ENCODE peak calls at places on chromosomes 5 and 9, in nine cellular contexts. W, T, I, L, J, G, N, Q and Y are unnamed samples. For H3K4me1, the result is how much of the 10 kb centered on the place peaks cover.

GRCh38 chr9:72205513-72205912 is 56.3 kb downstream of the GDA start:
- DNase-seq in N (no peak), W (no peak), L (no peak), T (no peak), G (no peak), Q (no peak), J (no peak), I (no peak), Y (no peak)

GRCh38 chr5:19795218-19795617 is 192.8 kb downstream of the CDH18 start:
- DNase-seq in Q (no peak), G (peak), L (no peak), I (no peak), T (peak), J (no peak), N (no peak), W (no peak), Y (peak)

GRCh38 chr9:124852829-124853531 is at the start of gene WDR38:
- DNase-seq in L (peak), J (peak), I (peak), T (peak), G (peak), N (peak), Q (peak), W (peak), Y (peak)

GRCh38 chr5:16726538-16726946 is 109.7 kb upstream of the RETREG1 start:
- DNase-seq in J (no peak), L (no peak), G (no peak), N (no peak), Q (no peak), I (peak), T (peak), W (no peak), Y (peak)

GRCh38 chr9:87694236-87694755 is 31.6 kb upstream of the CTSL start:
- DNase-seq in G (no peak), N (no peak), Q (peak), T (no peak), W (no peak), I (no peak), J (no peak), L (no peak), Y (no peak)

GRCh38 chr9:21968331-21969010 is 25.7 kb downstream of the CDKN2A start:
- DNase-seq in J (no peak), N (no peak), L (no peak), G (peak), T (peak), Q (no peak), I (no peak), W (no peak), Y (no peak)

GRCh38 chr5:176596689-176597416 is 13.1 kb downstream of the GPRIN1 start:
- DNase-seq in I (peak), Q (no peak), G (peak), N (no peak), J (peak), T (peak), W (no peak), L (no peak), Y (no peak)

GRCh38 chr9:108386859-108387384 is 468.9 kb downstream of the ACTL7B start:
- DNase-seq in G (no peak), J (no peak), N (no peak), T (peak), Q (no peak), W (no peak), L (no peak), I (no peak), Y (no peak)

GRCh38 chr5:77486344-77486962 is 5.7 kb downstream of the WDR41 start:
- DNase-seq in I (no peak), N (no peak), G (no peak), W (no peak), L (no peak), T (no peak), Q (no peak), J (no peak), Y (peak)

GRCh38 chr5:88269222-88269771 is 652 bp upstream of the TMEM161B start:
- DNase-seq in I (no peak), Q (no peak), J (no peak), N (no peak), T (peak), W (no peak), G (no peak), L (peak), Y (peak)

GRCh38 chr5:74382864-74383618 is 257.5 kb downstream of the ENC1 start:
- DNase-seq in L (no peak), J (peak), Q (no peak), I (no peak), G (peak), N (no peak), W (peak), T (peak), Y (peak)

GRCh38 chr9:121498150-121498486 is 1.5 kb downstream of the GGTA1 start:
- DNase-seq in L (no peak), I (peak), G (peak), W (no peak), N (no peak), J (peak), Q (no peak), T (peak), Y (peak)

GRCh38 chr9:104881991-104882555 is 45.9 kb downstream of the ABCA1 start:
- DNase-seq in T (no peak), W (no peak), J (no peak), G (no peak), I (no peak), L (no peak), N (no peak), Q (no peak), Y (no peak)

GRCh38 chr5:89498699-89499098 is 615.7 kb upstream of the MEF2C start:
- DNase-seq in N (no peak), J (no peak), L (no peak), I (no peak), T (no peak), Q (no peak), G (no peak), W (no peak), Y (no peak)

GRCh38 chr5:58071566-58071965 is 388.3 kb downstream of the PLK2 start:
- DNase-seq in Q (no peak), L (peak), N (peak), G (peak), I (no peak), J (peak), W (no peak), T (no peak), Y (no peak)

GRCh38 chr9:11269036-11269435 is 656.2 kb upstream of the PTPRD start:
- DNase-seq in J (no peak), N (no peak), W (no peak), I (no peak), T (no peak), L (no peak), G (peak), Q (no peak), Y (peak)

GRCh38 chr5:151696470-151697061 is 9.9 kb upstream of the SPARC start:
- DNase-seq in T (peak), W (peak), J (peak), G (peak), Q (peak), N (peak), L (peak), I (no peak), Y (peak)

GRCh38 chr9:102035929-102036328 is 297.5 kb upstream of the GRIN3A start:
- DNase-seq in T (no peak), N (no peak), J (no peak), W (no peak), G (no peak), L (no peak), Q (no peak), I (no peak), Y (no peak)

GRCh38 chr9:105206821-105207699 is 37.4 kb upstream of the SLC44A1 start:
- DNase-seq in G (no peak), J (no peak), L (no peak), Q (no peak), I (no peak), N (no peak), W (no peak), T (peak), Y (no peak)

GRCh38 chr5:25119654-25120053 is 474.9 kb upstream of the CDH10 start:
- DNase-seq in I (no peak), W (no peak), N (no peak), T (no peak), Q (no peak), G (peak), J (no peak), L (no peak), Y (no peak)

GRCh38 chr5:6518298-6519057 is 69.8 kb downstream of the UBE2QL1 start:
- DNase-seq in N (no peak), T (no peak), I (no peak), Q (no peak), W (no peak), J (no peak), L (no peak), G (no peak), Y (no peak)

GRCh38 chr5:134902071-134902801 is 2.7 kb upstream of the PCBD2 start:
- DNase-seq in Q (no peak), J (no peak), G (no peak), I (no peak), W (no peak), N (no peak), L (no peak), T (no peak), Y (peak)

GRCh38 chr9:80811003-80811402 is 878.3 kb downstream of the TLE1 start:
- DNase-seq in I (no peak), G (no peak), N (no peak), T (peak), J (no peak), Q (no peak), L (no peak), W (no peak), Y (no peak)

GRCh38 chr5:58138791-58139190 is 321.1 kb downstream of the PLK2 start:
- DNase-seq in T (no peak), I (no peak), Q (no peak), N (no peak), L (no peak), J (no peak), W (no peak), G (no peak), Y (no peak)

GRCh38 chr5:39760385-39761198 is 335.8 kb upstream of the DAB2 start:
- DNase-seq in W (no peak), G (no peak), N (no peak), L (peak), J (peak), Q (no peak), I (no peak), T (peak), Y (peak)

GRCh38 chr5:75668988-75669760 is 48.1 kb downstream of the POC5 start:
- DNase-seq in W (no peak), T (peak), G (peak), I (peak), N (no peak), Q (no peak), L (no peak), J (no peak), Y (peak)

GRCh38 chr9:130857864-130858730 is 23.0 kb downstream of the ABL1 start:
- DNase-seq in T (peak), G (peak), N (no peak), W (peak), Q (peak), J (peak), I (no peak), L (peak), Y (peak)

GRCh38 chr5:39638803-39639202 is 214.0 kb upstream of the DAB2 start:
- DNase-seq in J (no peak), G (no peak), Q (no peak), I (no peak), T (no peak), N (no peak), L (no peak), W (no peak), Y (no peak)

GRCh38 chr5:169511708-169512107 is 71.9 kb upstream of the SPDL1 start:
- DNase-seq in Q (no peak), L (no peak), J (no peak), T (no peak), G (peak), N (no peak), W (no peak), I (no peak), Y (no peak)

GRCh38 chr5:107602896-107603295 is 67.8 kb downstream of the EFNA5 start:
- DNase-seq in G (no peak), I (no peak), J (no peak), T (no peak), N (no peak), W (no peak), L (no peak), Q (no peak), Y (no peak)

GRCh38 chr9:125432715-125433385 is 171.2 kb downstream of the GAPVD1 start:
- DNase-seq in G (no peak), N (no peak), W (peak), L (no peak), T (no peak), Q (peak), J (no peak), I (no peak), Y (no peak)

GRCh38 chr5:39159986-39160490 is 59.3 kb downstream of the FYB1 start:
- DNase-seq in W (no peak), J (no peak), I (no peak), G (no peak), Q (no peak), N (no peak), T (no peak), L (no peak), Y (no peak)

GRCh38 chr9:84343111-84343521 is 2.6 kb upstream of the SLC28A3 start:
- DNase-seq in I (no peak), N (no peak), W (no peak), Q (no peak), J (no peak), L (no peak), G (no peak), T (peak), Y (no peak)

GRCh38 chr5:153784277-153784676 is 254.4 kb downstream of the FAM114A2 start:
- DNase-seq in J (no peak), Q (no peak), G (no peak), T (no peak), L (no peak), N (no peak), I (no peak), W (no peak), Y (no peak)

GRCh38 chr5:157216395-157217142 is 35.9 kb downstream of the ITK start:
- DNase-seq in G (no peak), I (no peak), L (no peak), N (no peak), J (no peak), T (no peak), W (no peak), Q (no peak), Y (no peak)

GRCh38 chr5:137672001-137672400 is 63.9 kb downstream of the KLHL3 start:
- DNase-seq in G (no peak), T (no peak), I (no peak), L (no peak), W (no peak), Q (no peak), N (no peak), J (no peak), Y (no peak)
- H3K4me1 ChIP-seq in G (under half), T (under half), I (under half), L (under half), W (under half), Q (under half), N (under half), J (under half), Y (under half)

GRCh38 chr5:3382151-3382550 is 213.5 kb upstream of the IRX1 start:
- DNase-seq in W (no peak), N (no peak), T (no peak), J (no peak), L (no peak), G (no peak), I (no peak), Q (no peak), Y (no peak)

GRCh38 chr5:3382782-3383181 is 212.8 kb upstream of the IRX1 start:
- DNase-seq in G (no peak), W (no peak), L (no peak), T (no peak), I (no peak), J (no peak), N (no peak), Q (no peak), Y (no peak)

GRCh38 chr5:3385874-3386536 is 209.6 kb upstream of the IRX1 start:
- DNase-seq in W (no peak), G (no peak), T (no peak), J (no peak), Q (no peak), I (no peak), N (no peak), L (no peak), Y (no peak)

GRCh38 chr5:3386676-3387075 is 209.0 kb upstream of the IRX1 start:
- DNase-seq in J (no peak), Q (no peak), W (no peak), T (no peak), L (no peak), N (no peak), I (no peak), G (no peak), Y (no peak)

GRCh38 chr5:3384531-3384930 is 211.1 kb upstream of the IRX1 start:
- DNase-seq in Q (no peak), G (no peak), I (no peak), J (no peak), W (no peak), T (no peak), L (no peak), N (no peak), Y (no peak)
- H3K27ac ChIP-seq in Q (no peak), G (no peak), I (no peak), J (no peak), W (no peak), T (no peak), L (no peak), N (no peak), Y (no peak)

GRCh38 chr5:80701597-80701996 is 46.8 kb upstream of the DHFR start:
- DNase-seq in T (peak), G (peak), J (no peak), N (no peak), L (no peak), Q (no peak), I (no peak), W (no peak), Y (no peak)

GRCh38 chr5:80698369-80698768 is 43.6 kb upstream of the DHFR start:
- DNase-seq in T (no peak), Q (no peak), L (no peak), G (no peak), J (no peak), N (no peak), I (no peak), W (no peak), Y (no peak)

GRCh38 chr5:80696450-80696849 is 41.7 kb upstream of the DHFR start:
- DNase-seq in I (no peak), T (no peak), J (no peak), L (no peak), G (no peak), N (no peak), Q (no peak), W (no peak), Y (no peak)

GRCh38 chr5:80695666-80696065 is 40.9 kb upstream of the DHFR start:
- DNase-seq in I (no peak), G (no peak), N (no peak), T (no peak), L (no peak), J (no peak), W (no peak), Q (no peak), Y (no peak)

DNA sequence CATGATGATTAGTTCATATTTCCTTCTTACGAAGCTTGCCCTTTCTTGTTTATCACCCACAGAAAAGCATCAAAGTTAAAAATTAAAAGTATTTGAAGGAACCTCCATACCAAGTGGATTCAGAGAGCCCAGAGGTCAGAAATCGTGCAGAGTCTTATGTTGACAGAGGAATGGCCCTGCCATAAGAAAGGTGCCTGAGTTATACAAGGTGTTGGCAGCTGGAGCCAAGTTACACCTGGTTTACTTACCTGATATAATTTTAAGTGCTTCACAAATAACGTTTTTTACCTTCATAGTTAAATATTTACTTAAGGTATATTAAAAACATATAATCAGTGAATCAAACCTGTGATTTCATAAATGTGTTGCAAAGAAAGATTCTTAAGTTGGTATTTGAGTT is 42.3 kb upstream of the DHFR start:
- DNase-seq in L (no peak), Q (no peak), N (no peak), J (no peak), G (no peak), T (no peak), W (no peak), I (no peak), Y (no peak)
- H3K4me1 ChIP-seq in L (under half), Q (under half), N (under half), J (under half), G (under half), T (under half), W (under half), I (under half), Y (under half)

DNA sequence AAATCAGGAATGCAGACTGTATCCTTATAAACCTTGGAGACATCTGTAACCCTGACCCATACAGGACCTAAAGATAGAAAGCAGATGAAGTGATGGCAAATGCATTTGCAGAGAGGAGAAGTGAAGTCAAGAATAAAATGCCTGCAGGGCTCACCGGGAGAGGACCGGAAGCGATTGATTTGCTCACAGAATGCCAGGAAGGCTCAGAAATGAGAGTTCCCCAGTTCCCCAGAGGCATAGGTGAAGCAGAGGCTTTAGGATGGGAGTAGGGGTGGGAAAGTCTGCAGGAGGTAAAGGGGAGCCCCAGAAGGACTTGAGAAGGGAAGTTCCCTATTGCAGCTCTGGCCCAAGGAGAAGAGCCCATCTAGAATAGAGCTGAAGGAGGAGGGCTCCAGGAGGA is 63.9 kb upstream of the TNFAIP8 start:
- DNase-seq in Q (no peak), J (no peak), G (no peak), L (no peak), T (no peak), W (no peak), I (no peak), N (no peak), Y (no peak)
- H3K27ac ChIP-seq in Q (peak), J (no peak), G (no peak), L (no peak), T (no peak), W (no peak), I (no peak), N (no peak), Y (no peak)